ENCODE peak calls at places on chromosome X, in eight cellular contexts. Z is Right ventricle myocardium superior; V is neural progenitor cell; A is upper lobe of left lung; G is Caco-2; H is choroid plexus epithelial cell; E is central memory CD4-positive, alpha-beta T cell; J is IMR-90. P is an unnamed sample.

GRCh38 chrX:80765226-80765625 is 44.5 kb downstream of the BRWD3 start:
- DNase-seq in Z (no peak), V (no peak), A (no peak), G (no peak), H (peak), E (no peak), J (peak), P (no peak)

GRCh38 chrX:49209434-49210251 is 9.7 kb upstream of the SYP start:
- DNase-seq in Z (no peak), V (no peak), A (no peak), G (no peak), H (no peak), E (no peak), J (no peak), P (no peak)

GRCh38 chrX:67692246-67692645 is 148.4 kb downstream of the AR start:
- DNase-seq in Z (no peak), V (no peak), A (no peak), G (no peak), H (peak), E (no peak), J (peak), P (no peak)

GRCh38 chrX:46036508-46036907 is 508.7 kb downstream of the ZNF674 start:
- DNase-seq in Z (no peak), V (no peak), A (no peak), G (no peak), H (no peak), E (no peak), J (no peak), P (no peak)

GRCh38 chrX:83529950-83530349 is 21.9 kb downstream of the POU3F4 start:
- DNase-seq in Z (no peak), V (no peak), A (no peak), G (no peak), H (no peak), E (no peak), J (no peak), P (no peak)

GRCh38 chrX:22057667-22058066 is 25.5 kb downstream of the PHEX start:
- DNase-seq in Z (no peak), V (no peak), A (no peak), G (no peak), H (no peak), E (no peak), J (no peak), P (peak)

GRCh38 chrX:19174401-19175025 is 52.2 kb upstream of the ADGRG2 start:
- DNase-seq in Z (peak), V (no peak), A (no peak), G (no peak), H (peak), E (no peak), J (peak), P (no peak)

GRCh38 chrX:134338527-134338926 is 101.5 kb downstream of the CCDC160 start:
- DNase-seq in Z (no peak), V (no peak), A (no peak), G (no peak), H (no peak), E (no peak), J (no peak), P (no peak)

GRCh38 chrX:106608016-106608415 is 3.8 kb upstream of the RADX start:
- DNase-seq in Z (no peak), V (peak), A (peak), G (no peak), H (no peak), E (peak), J (no peak), P (no peak)

GRCh38 chrX:2311483-2311882 is 189.3 kb downstream of the DHRSX start:
- DNase-seq in Z (no peak), V (peak), A (no peak), G (no peak), H (no peak), E (no peak), J (no peak), P (no peak)

P was measured in naive B cell.